ENCODE peak calls at places on chromosomes 1 and 21, in six cellular contexts. W is kidney, Z is psoas muscle, X is left ventricle myocardium inferior, I is bronchial epithelial cell, E is mucosa of descending colon. T is an unnamed sample.

GRCh38 chr1:194378517-194378916 is 1192.1 kb upstream of the B3GALT2 start:
- DNase-seq in Z (no peak), I (no peak), E (no peak), W (no peak), X (no peak), T (no peak)

GRCh38 chr1:156667968-156668709 is 9.1 kb downstream of the NES start:
- DNase-seq in Z (peak), I (no peak), X (no peak), W (no peak), E (peak), T (no peak)

GRCh38 chr1:75345538-75346292 is 211.5 kb downstream of the LHX8 start:
- DNase-seq in Z (no peak), W (no peak), I (peak), E (no peak), X (no peak), T (peak)

GRCh38 chr1:72007312-72007711 is 275.0 kb downstream of the NEGR1 start:
- DNase-seq in E (no peak), Z (no peak), X (no peak), W (no peak), I (no peak), T (no peak)

GRCh38 chr1:247441621-247442020 is 16.3 kb downstream of the OR2B11 start:
- DNase-seq in E (no peak), Z (no peak), W (no peak), X (no peak), I (no peak), T (no peak)

GRCh38 chr1:46131727-46132528 is 501 bp downstream of the PIK3R3 start:
- DNase-seq in I (peak), W (no peak), X (no peak), Z (no peak), E (no peak), T (no peak)

GRCh38 chr1:208475449-208475848 is 231.3 kb upstream of the PLXNA2 start:
- DNase-seq in W (no peak), Z (no peak), E (no peak), X (no peak), I (peak), T (no peak)

GRCh38 chr1:103788377-103788776 is 38.7 kb downstream of the AMY1C start:
- DNase-seq in Z (no peak), X (no peak), E (no peak), W (no peak), I (peak), T (no peak)

GRCh38 chr1:36136535-36136934 is 11.5 kb upstream of the COL8A2 start:
- DNase-seq in E (no peak), W (no peak), Z (no peak), X (no peak), I (peak), T (peak)

DNA sequence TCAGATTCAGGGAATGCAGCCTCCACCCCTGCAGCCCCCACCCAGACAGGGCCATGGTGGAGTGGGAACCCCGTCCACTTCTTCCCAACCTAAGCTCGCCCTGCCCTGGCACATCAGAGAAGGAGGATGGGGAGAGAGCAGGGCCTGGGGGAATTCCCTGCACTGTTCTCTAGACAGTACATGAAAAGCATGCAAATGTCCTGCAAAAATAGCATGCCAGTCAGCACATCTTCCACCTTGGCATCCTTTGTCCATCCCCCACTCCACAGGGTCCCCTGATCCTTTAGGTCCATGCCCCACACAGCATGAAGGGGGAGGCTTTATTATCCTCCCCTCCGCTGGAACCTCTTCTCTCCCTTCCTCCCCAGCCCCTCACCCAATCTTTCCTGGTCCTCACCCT is 35.0 kb upstream of the RD3 start:
- DNase-seq in I (no peak), X (no peak), Z (no peak), W (no peak), E (no peak), T (no peak)
- H3K4me3 ChIP-seq in I (no peak), X (no peak), Z (no peak), W (no peak), E (no peak), T (no peak)

DNA sequence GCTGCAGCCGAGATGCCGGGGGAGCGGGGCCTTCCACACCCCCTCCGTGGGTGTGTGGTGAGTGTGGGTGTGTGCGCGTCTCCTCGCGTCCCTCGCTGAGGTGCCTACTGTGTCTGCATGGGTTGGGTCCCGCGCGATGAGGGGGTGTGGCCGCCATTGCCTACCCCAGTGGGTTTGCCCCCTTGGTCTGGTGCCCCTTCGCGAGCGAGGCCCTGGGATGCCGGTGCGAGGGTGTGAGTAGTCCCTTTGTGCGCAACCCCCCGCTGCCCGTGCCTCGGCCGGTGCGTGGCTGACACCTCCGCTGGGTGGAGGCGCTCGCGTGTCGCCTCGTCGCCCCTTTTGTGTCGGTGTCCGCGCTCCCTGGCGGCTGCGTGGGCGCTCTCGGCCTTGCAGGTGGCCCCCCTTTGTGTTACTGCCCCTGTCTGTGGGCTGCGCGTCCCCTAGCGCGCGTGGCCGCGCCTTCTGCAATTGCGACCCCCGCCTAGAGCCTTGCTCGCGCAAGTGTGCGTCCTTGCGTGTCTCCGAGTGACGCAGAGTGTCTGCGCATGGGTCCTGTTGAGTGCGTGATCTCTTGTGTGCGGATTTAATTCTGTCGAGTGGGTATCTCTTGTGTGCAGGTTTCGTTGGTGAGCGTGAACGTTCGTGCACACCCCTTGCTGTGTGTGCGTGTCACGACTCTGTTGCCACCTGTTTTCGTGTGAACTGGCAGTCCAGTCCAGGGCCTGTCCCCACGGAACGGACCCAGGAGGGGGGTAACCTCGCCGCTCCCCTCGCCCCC is 552 bp downstream of the TTC3 start:
- DNase-seq in X (peak), I (no peak), W (peak), Z (no peak), E (peak), T (no peak)
- TF ChIP-seq CTCF in X (peak), I (peak), W (no peak), Z (no peak), E (no peak), T (no peak)

GRCh38 chr1:6460349-6461236 is 5.4 kb downstream of the TNFRSF25 start:
- DNase-seq in I (no peak), X (no peak), W (peak), Z (no peak), E (peak), T (no peak)

GRCh38 chr1:6461538-6462411 is 4.2 kb downstream of the TNFRSF25 start:
- DNase-seq in I (no peak), E (peak), Z (no peak), X (no peak), W (peak), T (no peak)

GRCh38 chr1:6462412-6463119 is 3.4 kb downstream of the TNFRSF25 start:
- DNase-seq in E (no peak), Z (no peak), I (no peak), W (peak), X (no peak), T (no peak)

GRCh38 chr1:6459850-6460265 is 6.1 kb downstream of the TNFRSF25 start:
- DNase-seq in X (no peak), E (peak), Z (no peak), I (no peak), W (peak), T (no peak)

GRCh38 chr1:6461237-6461530 is 4.8 kb downstream of the TNFRSF25 start:
- DNase-seq in W (peak), E (peak), I (no peak), Z (no peak), X (no peak), T (no peak)
- H3K4me3 ChIP-seq in W (no peak), E (no peak), I (no peak), Z (no peak), X (peak), T (no peak)

DNA sequence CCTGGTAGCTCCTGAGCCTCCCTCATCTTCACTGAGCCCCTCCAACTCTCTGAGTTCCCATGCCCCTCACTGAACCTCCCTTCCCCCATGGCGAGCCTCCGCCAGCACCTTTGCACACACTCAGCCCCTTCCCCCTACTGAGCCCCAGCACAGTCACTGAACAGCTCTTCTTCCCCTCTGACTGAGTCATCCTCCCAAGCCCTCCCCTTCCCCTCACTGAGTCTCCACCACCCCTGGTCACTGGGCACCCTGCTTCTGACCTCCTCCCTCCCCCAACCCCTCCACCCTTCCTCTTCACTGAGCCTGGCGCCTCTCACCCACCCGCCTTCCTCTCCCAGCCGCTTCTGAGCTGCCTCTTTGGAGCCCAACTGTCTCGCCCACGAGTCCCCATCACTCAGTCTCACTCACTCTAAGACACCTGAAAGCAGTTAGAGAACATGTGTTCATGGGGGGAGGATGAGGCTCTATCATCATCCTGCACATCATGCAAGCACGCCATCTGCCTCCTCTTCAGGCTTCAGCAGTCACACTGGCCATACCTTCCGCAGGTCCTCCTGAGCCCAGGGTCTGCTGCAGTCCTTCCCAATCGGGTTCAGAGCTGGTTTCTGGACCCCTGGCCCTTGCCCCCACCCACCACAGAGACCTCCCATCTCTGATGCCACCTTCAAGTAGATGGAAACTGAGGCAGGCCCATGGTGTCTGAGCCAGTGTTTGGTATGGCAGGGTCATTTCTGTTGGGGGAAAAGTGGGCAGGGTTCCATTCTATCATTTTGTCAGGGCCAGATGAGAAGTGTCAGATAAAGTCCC is 2.0 kb upstream of the TRNP1 start:
- DNase-seq in X (no peak), Z (no peak), W (no peak), E (no peak), I (no peak), T (no peak)
- TF ChIP-seq CTCF in X (no peak), Z (no peak), W (no peak), E (no peak), I (no peak), T (no peak)

GRCh38 chr1:4052657-4053056 is 152.6 kb upstream of the C1orf174 start:
- DNase-seq in Z (no peak), E (no peak), I (no peak), X (no peak), W (no peak), T (no peak)

GRCh38 chr1:4054957-4055676 is 155.0 kb upstream of the C1orf174 start:
- DNase-seq in W (no peak), Z (no peak), E (no peak), I (no peak), X (no peak), T (no peak)

GRCh38 chr1:4050998-4051397 is 150.9 kb upstream of the C1orf174 start:
- DNase-seq in E (no peak), I (no peak), W (no peak), Z (no peak), X (no peak), T (no peak)

GRCh38 chr1:4053774-4054173 is 153.7 kb upstream of the C1orf174 start:
- DNase-seq in Z (no peak), I (no peak), E (no peak), W (no peak), X (no peak), T (no peak)

DNA sequence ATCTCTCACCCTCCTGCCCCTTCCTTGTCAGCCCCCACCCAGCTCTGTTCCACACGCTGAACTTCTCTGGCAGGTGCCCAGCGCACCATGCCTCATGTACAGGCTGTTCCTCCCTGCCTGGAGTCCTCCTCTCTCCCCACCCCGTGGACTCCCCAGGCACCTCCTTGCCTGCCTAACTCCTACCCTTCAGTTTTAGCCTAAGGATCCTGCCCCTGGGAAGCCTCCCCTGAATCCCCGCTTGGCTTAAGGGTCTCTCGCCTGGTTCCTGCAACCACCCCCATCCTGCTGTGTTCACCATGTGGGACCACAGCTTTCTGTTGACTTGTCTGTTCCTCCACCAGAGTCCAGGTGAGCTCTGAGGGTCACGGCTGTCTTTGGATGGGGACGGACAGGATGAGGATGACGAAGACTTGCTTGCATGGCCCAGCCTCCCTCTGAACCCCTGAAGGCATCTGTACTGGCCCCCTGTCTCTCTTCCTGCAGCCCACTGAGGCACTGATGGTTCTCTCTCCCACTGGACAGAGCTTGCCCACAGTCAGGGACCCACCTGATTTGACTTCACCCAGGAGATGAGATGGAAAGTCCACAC is 153.2 kb upstream of the C1orf174 start:
- DNase-seq in Z (no peak), I (no peak), E (no peak), W (no peak), X (no peak), T (no peak)
- H3K4me3 ChIP-seq in Z (no peak), I (no peak), E (no peak), W (no peak), X (no peak), T (no peak)

DNA sequence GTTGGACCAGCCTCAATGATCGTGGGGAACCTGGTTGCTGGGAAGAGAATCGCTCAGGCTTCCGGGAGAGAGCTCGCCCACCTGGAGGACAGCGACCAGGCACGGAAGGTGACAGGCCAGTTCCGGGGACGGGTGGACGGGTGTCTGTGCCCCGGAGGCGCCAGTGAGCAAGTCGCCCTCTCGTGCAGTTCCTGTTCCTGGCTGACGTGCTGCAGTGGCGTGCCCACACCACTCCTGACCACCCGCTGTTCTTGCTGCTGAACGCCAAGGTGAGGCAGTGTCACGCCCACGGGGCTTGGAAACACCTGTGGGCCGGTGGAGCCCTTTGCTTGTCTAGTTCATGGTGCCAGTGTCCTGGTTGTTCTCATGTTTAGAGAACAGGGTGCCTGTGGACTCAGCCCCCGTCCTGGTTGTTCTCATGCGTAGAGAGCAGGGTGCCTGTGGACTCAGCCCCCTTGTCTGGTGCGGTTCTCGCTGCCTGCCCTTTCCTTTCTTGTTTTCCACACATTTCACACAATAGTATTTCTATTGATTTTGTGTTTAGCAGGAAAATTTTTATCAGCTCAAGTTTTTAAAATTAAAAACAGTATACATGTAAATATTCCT is 53.1 kb downstream of the S100B start:
- DNase-seq in I (no peak), W (no peak), X (no peak), Z (peak), E (peak), T (no peak)
- TF ChIP-seq CTCF in I (no peak), W (no peak), X (no peak), Z (no peak), E (no peak), T (no peak)

DNA sequence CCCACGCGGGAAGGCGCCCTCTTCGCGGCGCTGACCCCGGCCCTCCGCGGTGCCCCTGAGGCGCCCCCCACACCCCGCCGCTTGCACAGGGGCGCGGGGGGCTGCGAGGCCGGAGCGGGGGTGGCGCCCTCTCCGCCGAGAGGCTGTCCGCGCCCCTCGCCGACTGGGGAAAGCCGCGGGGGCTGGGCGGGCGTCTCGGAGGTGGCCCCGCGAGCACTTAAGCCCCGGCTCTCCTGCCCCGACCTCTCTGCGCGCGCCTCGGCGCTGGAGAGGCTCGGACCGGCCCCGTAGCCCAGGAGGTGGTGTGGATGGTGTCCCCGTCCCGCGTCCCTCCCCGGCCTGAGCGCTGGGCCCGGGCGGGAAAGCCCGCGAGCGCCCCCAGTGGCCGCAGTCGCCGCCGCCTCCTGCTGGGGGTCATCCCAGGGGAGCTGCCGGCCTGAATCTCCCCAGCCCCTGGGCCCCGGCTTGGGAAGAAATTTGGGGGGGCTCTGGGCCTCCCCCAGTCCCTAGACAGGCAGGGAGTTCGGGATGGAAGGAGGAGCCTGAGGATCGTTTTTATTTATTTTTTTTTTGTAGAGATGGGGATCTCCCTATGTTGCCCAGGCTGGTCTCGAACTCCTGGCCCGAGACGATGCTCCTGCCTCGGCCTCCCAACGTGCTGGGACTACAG is 1.9 kb upstream of the HES4 start:
- DNase-seq in W (peak), E (peak), Z (peak), X (peak), I (no peak), T (no peak)
- H3K4me3 ChIP-seq in W (peak), E (no peak), Z (peak), X (peak), I (peak), T (peak)

DNA sequence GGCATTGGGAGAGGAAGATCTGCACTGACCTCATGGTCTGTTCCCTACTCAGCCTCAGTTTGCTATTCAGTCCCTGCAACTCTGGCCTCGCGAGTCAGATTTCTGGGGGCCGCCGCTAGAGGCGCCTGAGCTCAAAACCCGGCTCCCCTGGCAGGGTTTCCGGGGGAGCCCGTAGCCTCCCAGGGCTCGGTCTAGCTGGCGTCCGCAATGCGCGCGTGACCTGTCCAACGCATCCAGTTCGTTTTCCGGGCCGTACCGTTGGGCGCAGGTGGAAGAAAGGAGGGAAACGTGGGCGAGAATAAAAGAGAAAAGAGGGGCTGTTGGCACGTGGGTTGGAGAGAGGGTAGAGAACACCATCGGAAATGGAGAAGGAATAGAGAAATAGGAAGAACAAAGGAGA is at the start of gene ADAM30:
- DNase-seq in I (no peak), Z (no peak), E (no peak), W (no peak), X (no peak), T (no peak)
- TF ChIP-seq CTCF in I (peak), Z (no peak), E (no peak), W (no peak), X (peak), T (peak)